ENCODE peak calls at places on chromosomes 2 and 18, in six cellular contexts. G is esophagus squamous epithelium; R is SJCRH30; A is spleen; Y is CD8-positive, alpha-beta memory T cell; V is uterus. W is an unnamed sample.

GRCh38 chr18:48639772-48640432 is 101.1 kb downstream of the CTIF start:
- DNase-seq in G (no peak), V (no peak), Y (no peak), A (no peak), R (no peak), W (no peak)

GRCh38 chr18:48660346-48661228 is 121.8 kb downstream of the CTIF start:
- DNase-seq in A (no peak), R (no peak), Y (no peak), V (no peak), G (no peak), W (peak; percentile 48)

GRCh38 chr2:173984866-173985588 is 19.9 kb upstream of the SP3 start:
- DNase-seq in A (no peak), V (peak; percentile 45), R (no peak), Y (no peak), G (no peak), W (no peak)

GRCh38 chr2:168184896-168185513 is 62.4 kb downstream of the STK39 start:
- DNase-seq in Y (no peak), A (no peak), V (no peak), G (no peak), R (no peak), W (no peak)

GRCh38 chr2:85259101-85259590 is 68.6 kb downstream of the TGOLN2 start:
- DNase-seq in V (no peak), A (peak; percentile 43), G (no peak), R (peak; percentile 66), Y (no peak), W (no peak)

GRCh38 chr2:24787532-24787931 is 5.7 kb downstream of the PTRHD1 start:
- DNase-seq in Y (no peak), A (no peak), R (no peak), G (no peak), V (no peak), W (no peak)

GRCh38 chr18:5287854-5288253 is 7.7 kb downstream of the ZBTB14 start:
- DNase-seq in V (no peak), A (no peak), Y (no peak), G (no peak), R (no peak), W (no peak)

GRCh38 chr2:156512451-156512850 is 76.3 kb downstream of the GPD2 start:
- DNase-seq in Y (no peak), V (no peak), R (no peak), A (no peak), G (no peak), W (no peak)

GRCh38 chr2:2868065-2868464 is 509.6 kb downstream of the EIPR1 start:
- DNase-seq in A (no peak), V (no peak), Y (no peak), G (no peak), R (no peak), W (peak; percentile 45)

GRCh38 chr2:96554293-96555145 is 18.0 kb downstream of the ARID5A start:
- DNase-seq in A (peak; percentile 94), G (no peak), R (peak; percentile 75), V (peak; percentile 72), Y (peak; percentile 67), W (peak; percentile 53)

GRCh38 chr2:207258191-207258991 is 92.6 kb upstream of the KLF7 start:
- DNase-seq in A (no peak), Y (no peak), V (peak; percentile 82), R (no peak), G (no peak), W (peak; percentile 80)

GRCh38 chr2:207655000-207655399 is 29.8 kb upstream of the METTL21A start:
- DNase-seq in V (no peak), Y (no peak), A (no peak), G (no peak), R (no peak), W (no peak)

GRCh38 chr2:173264603-173265366 is 89.9 kb upstream of the CDCA7 start:
- DNase-seq in G (peak; percentile 9), R (no peak), V (no peak), A (peak; percentile 80), Y (peak; percentile 22), W (no peak)

GRCh38 chr2:210225461-210225798 is 183 bp upstream of the ACADL start:
- DNase-seq in R (no peak), A (no peak), Y (no peak), G (no peak), V (no peak), W (no peak)

GRCh38 chr2:146853741-146854444 is 990.9 kb upstream of the ACVR2A start:
- DNase-seq in V (no peak), R (peak; percentile 69), Y (no peak), G (no peak), A (no peak), W (no peak)

GRCh38 chr2:96305979-96306308 is 598 bp upstream of the SNRNP200 start:
- DNase-seq in R (no peak), A (peak; percentile 79), Y (no peak), V (no peak), G (no peak), W (no peak)

GRCh38 chr2:20672191-20672951 is 5.4 kb downstream of the GDF7 start:
- DNase-seq in V (no peak), Y (no peak), G (no peak), A (no peak), R (no peak), W (no peak)

GRCh38 chr18:71630686-71631085 is 913.5 kb downstream of the CBLN2 start:
- DNase-seq in A (no peak), Y (no peak), G (no peak), R (no peak), V (no peak), W (no peak)

GRCh38 chr2:177265834-177266817 is 1.6 kb upstream of the NFE2L2 start:
- DNase-seq in G (no peak), V (no peak), Y (peak; percentile 25), A (no peak), R (peak; percentile 25), W (no peak)

GRCh38 chr2:234451852-234452625 is 44.8 kb downstream of the ARL4C start:
- DNase-seq in R (no peak), G (no peak), V (no peak), Y (peak; percentile 31), A (no peak), W (no peak)

GRCh38 chr18:26909599-26910290 is 44.2 kb upstream of the AQP4 start:
- DNase-seq in Y (no peak), G (no peak), A (no peak), V (no peak), R (no peak), W (no peak)

GRCh38 chr2:172639823-172640222 is 83.9 kb downstream of the PDK1 start:
- DNase-seq in Y (no peak), R (no peak), V (no peak), G (no peak), A (no peak), W (no peak)

GRCh38 chr18:12820526-12820925 is 63.5 kb downstream of the PTPN2 start:
- DNase-seq in G (no peak), A (no peak), Y (no peak), R (no peak), V (no peak), W (no peak)

GRCh38 chr2:217430916-217431576 is 571.2 kb upstream of the TNP1 start:
- DNase-seq in Y (no peak), V (no peak), A (no peak), G (no peak), R (no peak), W (no peak)

GRCh38 chr2:12116228-12116750 is 369.9 kb downstream of the LPIN1 start:
- DNase-seq in A (peak; percentile 83), Y (no peak), V (no peak), G (no peak), R (no peak), W (no peak)
- H3K4me3 ChIP-seq in A (no peak overlapping the region), Y (no peak overlapping the region), V (no peak overlapping the region), G (no peak overlapping the region), R (no peak overlapping the region), W (no peak overlapping the region)

DNA sequence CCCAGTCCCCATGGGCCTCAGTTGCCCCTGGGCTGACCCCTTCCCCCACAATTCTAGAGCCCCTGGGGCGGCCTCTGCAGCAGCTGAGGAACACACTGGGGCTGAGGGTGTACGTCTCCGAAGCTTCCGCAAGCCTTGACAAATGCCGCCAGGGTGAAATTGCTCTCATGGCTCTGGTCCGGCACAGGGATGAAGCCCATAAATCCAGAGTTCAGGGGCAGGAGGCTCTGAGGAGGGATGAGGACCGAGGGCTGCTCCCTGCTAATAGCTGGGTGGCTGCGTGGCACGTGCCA is 27.1 kb upstream of the OTOS start:
- DNase-seq in V (no peak), G (no peak), Y (no peak), R (no peak), A (peak; percentile 43), W (no peak)
- H3K4me1 ChIP-seq in V (no peaks in the 10 kb centered on the region), G (no peaks in the 10 kb centered on the region), Y (no peaks in the 10 kb centered on the region), R (peaks cover 12% of the 10 kb centered on the region), A (no peaks in the 10 kb centered on the region), W (no peaks in the 10 kb centered on the region)

GRCh38 chr2:233387225-233387624 is 32.9 kb downstream of the DGKD start:
- DNase-seq in R (no peak), Y (no peak), V (no peak), G (no peak), A (no peak), W (no peak)

GRCh38 chr2:233385489-233386044 is 31.3 kb downstream of the DGKD start:
- DNase-seq in G (no peak), R (no peak), V (no peak), A (peak; percentile 86), Y (peak; percentile 48), W (no peak)

GRCh38 chr2:233389601-233390125 is 35.4 kb downstream of the DGKD start:
- DNase-seq in R (no peak), Y (no peak), V (no peak), G (no peak), A (no peak), W (no peak)

GRCh38 chr2:233386382-233387041 is 32.2 kb downstream of the DGKD start:
- DNase-seq in V (no peak), A (no peak), G (no peak), Y (no peak), R (no peak), W (no peak)

GRCh38 chr2:233387667-233388528 is 33.6 kb downstream of the DGKD start:
- DNase-seq in R (peak; percentile 93), Y (peak; percentile 31), G (no peak), V (peak; percentile 96), A (no peak), W (peak; percentile 93)
- H3K4me3 ChIP-seq in R (peak overlapping the region; percentile 29), Y (no peak overlapping the region), G (no peak overlapping the region), V (peak overlapping the region; percentile 6), A (no peak overlapping the region), W (peak overlapping the region; percentile 38)

GRCh38 chr2:239040152-239040761 is 192.4 kb downstream of the TWIST2 start:
- DNase-seq in A (no peak), V (no peak), R (no peak), G (no peak), Y (no peak), W (no peak)

GRCh38 chr2:239039479-239039861 is 191.6 kb downstream of the TWIST2 start:
- DNase-seq in V (no peak), R (no peak), Y (no peak), G (no peak), A (no peak), W (no peak)

GRCh38 chr2:239042046-239042445 is 194.2 kb downstream of the TWIST2 start:
- DNase-seq in V (no peak), Y (no peak), R (no peak), A (no peak), G (no peak), W (no peak)

GRCh38 chr2:239042551-239043320 is 194.9 kb downstream of the TWIST2 start:
- DNase-seq in V (no peak), Y (no peak), G (no peak), R (no peak), A (no peak), W (no peak)

DNA sequence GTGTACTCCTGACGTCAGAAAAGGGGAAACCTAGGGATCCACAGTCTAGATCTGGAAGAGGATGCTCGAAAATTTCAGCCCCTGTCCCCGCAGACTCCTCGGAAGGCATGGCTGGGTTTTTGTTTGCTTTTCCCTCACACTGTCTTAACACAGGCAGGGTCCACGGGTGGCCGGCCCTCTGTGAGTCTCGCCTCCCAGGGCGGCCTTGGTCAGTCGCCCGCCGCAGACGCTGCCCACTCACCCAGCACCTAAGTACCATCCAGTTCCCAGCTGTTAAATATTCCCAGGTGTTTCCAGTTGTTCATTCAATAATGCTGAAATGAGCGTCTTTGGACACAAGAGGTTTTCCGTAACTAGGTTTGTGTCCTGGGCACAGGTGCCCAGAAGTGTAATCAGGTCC is 193.2 kb downstream of the TWIST2 start:
- DNase-seq in R (no peak), G (no peak), Y (no peak), V (no peak), A (no peak), W (no peak)
- H3K4me1 ChIP-seq in R (no peaks in the 10 kb centered on the region), G (no peaks in the 10 kb centered on the region), Y (no peaks in the 10 kb centered on the region), V (no peaks in the 10 kb centered on the region), A (no peaks in the 10 kb centered on the region), W (no peaks in the 10 kb centered on the region)